ENCODE peak calls at places on chromosomes 12 and 14, in ten cellular contexts. S is mesenchymal stem cell, K is PC-9, E is sigmoid colon, Z is right lobe of liver, J is AG04450, O is caudate nucleus, A is left lung, T is brain microvascular endothelial cell, V is tibial artery. C is an unnamed sample.

GRCh38 chr14:54105898-54106297 is 149.3 kb upstream of the BMP4 start:
- DNase-seq in O (no peak), A (no peak), Z (no peak), T (no peak), K (peak; percentile 85), J (no peak), S (no peak), E (no peak), V (no peak), C (no peak)

GRCh38 chr12:15116073-15116472 is 105.1 kb downstream of the RERG start:
- DNase-seq in O (no peak), K (no peak), E (peak; percentile 70), T (no peak), A (no peak), V (no peak), J (no peak), Z (peak; percentile 74), S (no peak), C (peak; percentile 2)

GRCh38 chr12:98211914-98212695 is 303.3 kb upstream of the TMPO start:
- DNase-seq in T (peak; percentile 13), K (no peak), J (no peak), E (no peak), O (no peak), V (no peak), S (no peak), A (peak; percentile 57), Z (no peak), C (no peak)

GRCh38 chr12:108060910-108061309 is 68.2 kb upstream of the WSCD2 start:
- DNase-seq in A (no peak), O (no peak), J (no peak), S (no peak), V (no peak), E (no peak), Z (no peak), K (no peak), T (no peak), C (no peak)

GRCh38 chr12:102314821-102315220 is 117.2 kb upstream of the PMCH start:
- DNase-seq in T (peak; percentile 30), J (no peak), Z (no peak), V (no peak), E (no peak), S (peak; percentile 2), A (no peak), K (no peak), O (no peak), C (no peak)

GRCh38 chr12:66329941-66330340 is 27.6 kb downstream of the HELB start:
- DNase-seq in Z (no peak), S (no peak), A (no peak), T (peak; percentile 35), E (no peak), K (no peak), J (no peak), O (no peak), V (no peak), C (no peak)

GRCh38 chr14:104765517-104765916 is 12.6 kb downstream of the SIVA1 start:
- DNase-seq in A (no peak), J (no peak), K (no peak), Z (no peak), O (no peak), E (no peak), T (no peak), V (no peak), S (no peak), C (no peak)

GRCh38 chr12:20415013-20415412 is 46.7 kb downstream of the PDE3A start:
- DNase-seq in O (no peak), K (no peak), S (peak; percentile 29), E (no peak), T (peak; percentile 66), A (no peak), Z (no peak), J (no peak), V (no peak), C (peak; percentile 29)

GRCh38 chr12:57340104-57340503 is 89.1 kb upstream of the STAC3 start:
- DNase-seq in S (peak; percentile 96), J (peak; percentile 16), A (no peak), V (peak; percentile 55), T (peak; percentile 79), O (peak; percentile 21), K (no peak), Z (peak; percentile 61), E (peak; percentile 82), C (peak; percentile 93)

GRCh38 chr12:28781671-28782652 is 367.1 kb upstream of the FAR2 start:
- DNase-seq in A (no peak), T (no peak), Z (no peak), V (no peak), O (no peak), J (no peak), S (no peak), K (no peak), E (no peak), C (no peak)

GRCh38 chr12:49346659-49347306 is at the start of gene DNAJC22:
- DNase-seq in T (no peak), A (no peak), Z (peak; percentile 56), E (peak; percentile 59), K (peak; percentile 31), V (no peak), J (no peak), S (no peak), O (peak; percentile 21), C (peak; percentile 58)

GRCh38 chr14:92655802-92656201 is 92.6 kb downstream of the LGMN start:
- DNase-seq in O (no peak), J (no peak), Z (no peak), V (no peak), T (no peak), S (peak; percentile 42), A (no peak), K (no peak), E (no peak), C (no peak)

GRCh38 chr12:56630180-56630632 is at the start of gene BAZ2A:
- DNase-seq in E (peak; percentile 93), J (peak; percentile 33), Z (peak; percentile 94), V (peak; percentile 87), S (peak; percentile 86), A (peak; percentile 98), O (peak; percentile 85), T (peak; percentile 82), K (peak; percentile 75), C (peak; percentile 94)

GRCh38 chr12:1357171-1357570 is 237.2 kb downstream of the FBXL14 start:
- DNase-seq in Z (no peak), V (no peak), E (no peak), A (no peak), J (no peak), T (peak; percentile 64), O (no peak), S (peak; percentile 63), K (no peak), C (no peak)

GRCh38 chr14:34837801-34838322 is 37.3 kb downstream of the BAZ1A start:
- DNase-seq in A (no peak), S (no peak), J (no peak), E (no peak), O (no peak), K (no peak), Z (no peak), V (no peak), T (no peak), C (no peak)

GRCh38 chr14:34835312-34835711 is 39.8 kb downstream of the BAZ1A start:
- DNase-seq in A (no peak), J (no peak), S (peak; percentile 10), T (no peak), V (no peak), E (no peak), O (no peak), Z (no peak), K (no peak), C (no peak)

GRCh38 chr14:34833545-34834523 is 41.3 kb downstream of the BAZ1A start:
- DNase-seq in K (no peak), Z (no peak), E (no peak), A (no peak), O (no peak), T (no peak), S (peak; percentile 29), V (no peak), J (no peak), C (no peak)
- H3K27ac ChIP-seq in K (no peak overlapping the region), Z (peak overlapping the region; percentile 73), E (no peak overlapping the region), A (peak overlapping the region; percentile 67), O (no peak overlapping the region), T (no peak overlapping the region), S (no peak overlapping the region), V (no peak overlapping the region), J (no peak overlapping the region), C (no peak overlapping the region)

DNA sequence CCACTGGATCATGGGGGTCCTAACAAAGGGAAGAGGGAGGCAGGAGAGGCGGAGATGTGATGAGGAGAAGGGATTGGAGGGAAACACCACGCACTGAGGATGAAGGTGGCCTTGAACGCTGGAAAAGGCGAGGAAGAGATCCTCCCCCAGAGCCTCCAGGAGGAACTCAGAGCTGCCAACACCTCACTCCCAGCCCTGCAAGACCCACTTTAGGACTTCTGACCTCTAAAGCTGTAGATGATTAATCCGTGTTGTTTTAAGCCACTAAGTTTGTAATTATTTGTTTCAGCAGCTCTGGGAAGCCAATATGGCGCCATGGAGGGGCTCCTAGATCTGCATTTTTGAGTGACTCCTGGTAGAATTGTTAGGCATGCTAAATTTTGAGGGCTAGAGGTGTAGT is 74.6 kb upstream of the CEP83 start:
- DNase-seq in K (no peak), A (no peak), S (no peak), J (no peak), V (no peak), O (no peak), T (no peak), Z (no peak), E (no peak), C (no peak)
- H3K27ac ChIP-seq in K (no peak overlapping the region), A (no peak overlapping the region), S (no peak overlapping the region), J (no peak overlapping the region), V (no peak overlapping the region), O (no peak overlapping the region), T (no peak overlapping the region), Z (peak overlapping the region; percentile 49), E (no peak overlapping the region), C (no peak overlapping the region)

DNA sequence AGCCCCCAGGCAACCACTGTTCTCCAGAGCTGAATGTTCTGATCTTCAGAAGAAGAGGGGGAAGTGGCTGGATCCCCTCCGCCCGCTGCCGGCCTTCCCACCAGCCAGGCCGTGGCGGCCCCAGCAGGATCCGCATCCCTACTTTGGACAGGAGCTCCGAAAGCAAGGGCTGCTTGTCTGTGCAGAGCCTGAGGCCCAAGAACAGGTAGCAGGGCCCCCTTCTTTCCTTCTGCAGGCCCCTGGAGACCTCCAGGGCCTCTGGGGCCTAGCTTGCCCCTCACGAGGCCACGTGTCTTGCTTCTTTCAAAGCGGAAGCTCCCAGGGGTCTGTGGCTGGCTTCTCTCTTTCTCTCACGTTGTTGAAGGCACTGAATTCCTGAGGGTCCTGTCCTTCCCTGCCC is 13.2 kb downstream of the PGF start:
- DNase-seq in S (no peak), A (peak; percentile 77), T (no peak), E (no peak), K (no peak), J (no peak), Z (no peak), O (no peak), V (no peak), C (no peak)
- H3K27ac ChIP-seq in S (no peak overlapping the region), A (peak overlapping the region; percentile 88), T (no peak overlapping the region), E (peak overlapping the region; percentile 73), K (no peak overlapping the region), J (no peak overlapping the region), Z (peak overlapping the region; percentile 43), O (peak overlapping the region; percentile 56), V (peak overlapping the region; percentile 81), C (peak overlapping the region; percentile 37)

DNA sequence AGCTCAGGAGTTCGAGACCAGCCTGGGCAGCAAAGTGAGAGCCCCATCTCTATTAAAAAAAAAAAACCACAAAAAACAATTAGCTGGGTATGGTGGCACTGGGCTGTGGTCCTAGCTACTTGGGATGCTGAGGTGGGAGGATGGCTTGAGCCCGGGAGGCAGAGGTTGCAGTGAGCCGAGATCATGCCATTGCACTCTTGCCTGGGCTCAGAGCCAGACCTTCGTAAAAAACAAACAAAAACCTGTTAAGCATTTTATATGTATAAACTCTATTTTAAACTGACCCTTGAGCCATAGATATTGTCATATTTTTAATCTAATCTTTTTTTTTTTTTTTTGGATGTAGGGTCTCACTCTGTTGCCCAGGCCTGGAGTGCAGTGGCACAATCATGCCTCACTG is 35.7 kb downstream of the DNM1L start:
- DNase-seq in T (no peak), O (no peak), S (no peak), Z (no peak), A (no peak), K (no peak), J (no peak), E (no peak), V (no peak), C (no peak)
- H3K27ac ChIP-seq in T (no peak overlapping the region), O (no peak overlapping the region), S (no peak overlapping the region), Z (no peak overlapping the region), A (no peak overlapping the region), K (no peak overlapping the region), J (no peak overlapping the region), E (no peak overlapping the region), V (no peak overlapping the region), C (no peak overlapping the region)